ENCODE peak calls at places on chromosomes 16 and 17, in six cellular contexts. R is fibroblast of lung, N is uterus, V is breast epithelium, L is cardiac muscle cell, J is aorta. E is an unnamed sample. For H3K4me1, the result is how much of the 10 kb centered on the place peaks cover.

GRCh38 chr17:82876602-82877391 is 37.0 kb upstream of the ZNF750 start:
- DNase-seq in J (peak), N (peak), V (peak), L (peak), R (peak), E (no peak)

GRCh38 chr16:81616321-81617020 is 162.6 kb upstream of the PLCG2 start:
- DNase-seq in J (peak), V (no peak), N (peak), R (peak), L (peak), E (no peak)

GRCh38 chr17:1830288-1830687 is 483 bp downstream of the RPA1 start:
- DNase-seq in N (no peak), V (no peak), J (no peak), R (peak), L (peak), E (peak)

GRCh38 chr16:88554711-88555264 is 15.4 kb upstream of the ZC3H18 start:
- DNase-seq in V (no peak), N (no peak), R (no peak), J (no peak), L (no peak), E (peak)

GRCh38 chr16:21566891-21567414 is 32.4 kb upstream of the METTL9 start:
- DNase-seq in L (no peak), J (no peak), V (no peak), R (no peak), N (no peak), E (peak)

GRCh38 chr17:71530227-71530626 is 590.6 kb upstream of the SOX9 start:
- DNase-seq in N (no peak), J (no peak), L (no peak), R (peak), V (no peak), E (no peak)

GRCh38 chr17:65364408-65364807 is 197.0 kb downstream of the AXIN2 start:
- DNase-seq in J (no peak), N (no peak), V (no peak), R (no peak), L (no peak), E (no peak)

GRCh38 chr16:87628940-87629339 is 26.6 kb downstream of the JPH3 start:
- DNase-seq in L (no peak), J (no peak), V (no peak), R (peak), N (no peak), E (peak)

GRCh38 chr17:67085406-67085805 is 41.1 kb downstream of the CACNG1 start:
- DNase-seq in V (no peak), R (no peak), J (no peak), N (no peak), L (no peak), E (peak)

GRCh38 chr16:16021988-16022682 is 72.7 kb downstream of the ABCC1 start:
- DNase-seq in N (peak), V (peak), R (peak), L (peak), J (peak), E (peak)

GRCh38 chr16:4787627-4788482 is at the start of gene SEPTIN12:
- DNase-seq in R (no peak), L (peak), V (no peak), J (no peak), N (no peak), E (no peak)

DNA sequence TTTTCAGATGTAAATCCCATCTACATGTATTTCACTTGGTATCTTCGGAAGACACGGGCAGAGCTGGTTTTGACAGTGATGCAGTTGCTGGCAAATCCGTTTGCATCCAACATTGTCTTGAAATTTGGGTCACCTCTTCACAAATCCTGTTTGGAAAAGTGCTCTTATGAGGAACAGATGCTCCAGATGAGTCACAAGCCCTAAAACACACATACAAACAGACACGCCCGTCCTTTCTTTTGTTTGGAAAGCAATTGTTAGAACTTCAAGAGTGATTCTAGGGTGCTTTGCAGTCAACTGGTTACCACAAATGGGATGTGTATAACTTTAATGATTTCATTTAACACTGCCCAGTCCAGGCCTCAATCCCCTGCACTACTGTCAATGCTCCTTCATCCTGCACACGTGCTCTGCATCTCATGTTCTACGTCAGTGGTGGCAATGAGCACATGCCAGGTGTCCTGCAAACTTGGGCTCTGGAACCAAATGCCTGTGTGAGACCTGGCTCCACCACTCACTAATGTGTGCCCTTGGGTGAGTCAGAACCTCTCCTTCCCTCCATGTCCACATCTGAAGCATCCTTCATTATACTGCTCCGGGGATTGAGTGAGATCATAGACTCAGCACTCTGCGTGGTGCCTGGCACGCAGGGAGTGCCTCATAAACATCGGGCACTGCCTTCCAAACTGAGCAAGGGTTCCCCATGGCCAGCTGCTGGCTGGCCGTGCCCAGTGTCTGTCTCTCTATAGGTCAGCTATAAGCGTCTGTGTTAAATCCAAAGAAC is 19.3 kb upstream of the FOXF1 start:
- DNase-seq in L (no peak), N (no peak), R (peak), J (no peak), V (no peak), E (peak)
- H3K27ac ChIP-seq in L (no peak), N (no peak), R (no peak), J (no peak), V (no peak), E (peak)

DNA sequence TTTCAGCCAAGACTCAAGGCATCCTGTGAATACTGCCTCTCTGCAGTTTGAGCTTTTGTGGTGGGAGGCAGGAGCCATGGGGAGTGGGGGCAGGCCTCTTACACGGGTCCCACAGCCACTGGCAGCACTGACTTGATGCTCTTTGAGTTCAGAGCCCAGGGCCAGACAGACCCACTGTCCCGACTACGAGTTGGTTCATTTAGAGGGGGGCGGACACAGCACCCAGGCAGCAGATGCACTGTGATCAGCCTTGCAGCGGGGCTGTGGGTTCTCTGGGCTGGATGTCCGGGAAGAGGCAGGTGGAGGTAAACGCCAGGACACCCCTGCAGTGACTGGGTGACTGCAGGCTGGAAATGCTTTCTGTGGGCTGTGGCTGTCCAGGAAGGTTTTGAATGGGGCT is 237.1 kb downstream of the SEC14L1 start:
- DNase-seq in V (no peak), J (no peak), N (no peak), L (no peak), R (no peak), E (no peak)
- H3K4me3 ChIP-seq in V (no peak), J (no peak), N (no peak), L (no peak), R (peak), E (no peak)

DNA sequence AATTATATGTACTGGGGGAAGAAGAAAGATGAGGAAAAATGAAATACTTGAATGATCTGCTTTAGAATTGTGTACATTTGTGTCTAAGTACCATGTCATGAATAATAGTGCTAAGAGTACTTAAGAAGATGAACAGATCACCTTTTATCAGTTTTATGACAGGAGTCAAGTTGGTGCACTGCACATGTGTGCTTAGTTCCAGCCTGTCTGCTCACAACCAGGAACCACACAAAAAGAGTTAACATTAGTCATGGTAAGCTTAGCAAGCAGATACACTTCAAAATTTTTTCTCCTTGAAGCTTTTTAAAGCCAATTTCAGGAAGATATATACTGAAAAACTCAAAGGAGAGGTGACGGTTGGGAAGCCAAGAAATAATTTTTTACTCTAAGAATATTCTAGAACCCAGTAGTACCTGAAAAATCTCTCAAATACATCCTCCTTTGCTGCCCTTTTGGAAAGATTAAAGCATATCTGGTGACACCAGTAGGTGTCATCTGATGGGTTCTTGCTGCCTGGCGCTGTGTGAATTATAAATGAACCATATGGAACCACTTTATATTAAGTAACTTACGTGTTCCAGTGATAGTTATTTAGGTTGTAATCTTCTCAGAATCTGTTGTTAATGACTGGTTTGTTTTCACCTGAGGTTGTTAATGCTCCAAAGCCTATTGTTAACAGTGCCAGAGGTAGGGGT is 93.4 kb downstream of the MSI2 start:
- DNase-seq in R (no peak), L (no peak), N (no peak), V (no peak), J (no peak), E (no peak)
- H3K4me1 ChIP-seq in R (under half), L (under half), N (under half), V (under half), J (under half), E (under half)

DNA sequence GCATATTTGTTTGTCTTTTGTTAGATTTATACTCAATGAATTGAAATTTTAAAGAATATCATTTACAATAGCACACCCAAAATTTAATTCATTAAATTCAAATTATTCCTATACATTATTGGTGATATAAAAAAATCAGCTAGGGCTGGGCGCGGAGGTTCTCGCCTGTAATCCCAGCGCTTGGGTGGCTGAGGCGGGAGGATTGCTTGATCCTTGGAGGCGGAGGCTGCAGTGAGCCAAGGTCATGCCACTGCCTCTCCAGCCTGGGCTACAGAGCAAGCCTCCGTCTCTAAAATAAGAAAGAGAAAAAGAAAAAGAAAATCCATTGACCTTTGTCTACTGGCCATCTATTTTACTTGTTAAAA is 4.5 kb upstream of the PRDM7 start:
- DNase-seq in J (no peak), N (no peak), L (no peak), R (no peak), V (no peak), E (no peak)
- H3K27ac ChIP-seq in J (no peak), N (no peak), L (no peak), R (no peak), V (no peak), E (no peak)

DNA sequence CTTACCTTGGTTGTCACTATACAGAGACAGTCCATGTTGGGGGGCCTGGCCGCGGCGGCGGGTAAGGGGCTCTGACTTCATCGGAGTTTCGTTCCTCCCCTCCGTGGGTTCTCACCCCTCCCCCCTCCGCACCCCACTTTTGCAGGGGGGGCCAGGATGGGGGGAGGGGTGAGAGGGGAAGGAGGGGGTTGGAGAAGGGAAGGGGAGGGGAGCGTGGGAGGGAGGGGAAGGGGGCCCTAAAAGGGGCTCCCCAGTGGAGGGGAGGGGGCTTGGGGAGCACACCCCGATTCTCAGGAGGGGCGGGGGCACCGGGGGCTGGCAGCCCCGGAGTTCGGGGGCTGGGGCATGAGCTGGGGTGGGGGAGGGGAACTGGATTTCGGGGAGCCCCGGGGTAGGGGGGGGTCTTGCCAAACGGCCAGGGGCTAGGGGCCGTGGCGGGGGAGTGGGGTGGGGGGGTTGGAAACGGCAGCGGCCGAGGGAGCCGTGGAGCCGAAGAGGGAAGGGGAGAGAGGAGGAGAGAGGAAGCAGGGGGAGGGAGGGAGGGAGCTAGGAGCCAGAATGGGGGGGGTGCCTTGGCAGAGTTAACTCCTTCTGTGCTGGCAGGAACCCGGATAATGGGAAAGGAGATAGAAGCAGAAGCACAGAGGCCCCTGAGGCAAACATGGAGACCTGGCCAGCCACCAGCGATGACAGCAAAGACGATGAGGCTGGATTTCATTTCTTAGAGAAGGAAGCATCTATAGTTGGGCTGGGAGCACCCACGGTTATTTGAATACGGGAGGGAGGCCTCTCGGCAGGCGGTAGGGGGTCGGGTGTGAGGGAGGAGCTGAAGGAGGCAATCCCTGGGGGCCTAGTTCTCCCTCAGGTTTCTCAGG is 2.3 kb downstream of the DLG4 start:
- DNase-seq in L (peak), R (peak), J (peak), V (no peak), N (peak), E (no peak)
- H3K4me3 ChIP-seq in L (peak), R (peak), J (peak), V (peak), N (peak), E (peak)

GRCh38 chr16:84467709-84468108 is 36.8 kb downstream of the MEAK7 start:
- DNase-seq in J (no peak), R (no peak), V (no peak), N (no peak), L (no peak), E (no peak)
- H3K4me1 ChIP-seq in J (under half), R (under half), V (under half), N (under half), L (under half), E (under half)

E was measured in SJSA1.